ENCODE peak calls at places on chromosome 18, in nine cellular contexts. U is Kasumi-1, J is HL-60, O is endodermal cell, Q is mesendoderm, I is anterior cingulate cortex, H is kidney, L is type B pancreatic cell, A is left cardiac atrium. R is an unnamed sample.

GRCh38 chr18:1173593-1173992 is 268.9 kb downstream of the ADCYAP1 start:
- DNase-seq in U (no peak), J (no peak), O (no peak), Q (no peak), I (no peak), H (no peak), L (no peak), A (no peak), R (no peak)

GRCh38 chr18:28805491-28805890 is 628.6 kb upstream of the CDH2 start:
- DNase-seq in U (no peak), J (no peak), O (no peak), Q (no peak), I (no peak), H (no peak), L (no peak), A (no peak), R (no peak)

GRCh38 chr18:42131044-42131939 is 176.3 kb downstream of the PIK3C3 start:
- DNase-seq in U (no peak), J (no peak), O (no peak), Q (no peak), I (no peak), H (peak; percentile 22), L (no peak), A (no peak), R (no peak)

GRCh38 chr18:48445540-48445939 is 36.4 kb upstream of the ZBTB7C start:
- DNase-seq in U (peak; percentile 91), J (peak; percentile 80), O (peak; percentile 96), Q (peak; percentile 89), I (peak; percentile 18), H (no peak), L (no peak), A (peak; percentile 74), R (peak; percentile 70)

GRCh38 chr18:78716581-78716980 is 263.0 kb upstream of the SALL3 start:
- DNase-seq in U (no peak), J (no peak), O (no peak), Q (no peak), I (no peak), H (no peak), L (no peak), A (no peak), R (no peak)

GRCh38 chr18:50663626-50664441 is 103.9 kb downstream of the MAPK4 start:
- DNase-seq in U (no peak), J (no peak), O (peak; percentile 13), Q (no peak), I (no peak), H (no peak), L (no peak), A (no peak), R (no peak)

GRCh38 chr18:45449761-45450227 is 165.5 kb upstream of the SLC14A2 start:
- DNase-seq in U (no peak), J (no peak), O (no peak), Q (no peak), I (peak; percentile 24), H (peak; percentile 94), L (no peak), A (peak; percentile 69), R (peak; percentile 26)

GRCh38 chr18:79797518-79798345 is at the start of gene KCNG2:
- DNase-seq in U (no peak), J (no peak), O (peak; percentile 83), Q (peak; percentile 49), I (no peak), H (peak; percentile 68), L (peak; percentile 69), A (no peak), R (peak; percentile 75)

GRCh38 chr18:24208270-24209035 is 69.6 kb downstream of the CABYR start:
- DNase-seq in U (no peak), J (no peak), O (no peak), Q (peak; percentile 37), I (no peak), H (no peak), L (no peak), A (no peak), R (no peak)

GRCh38 chr18:10271481-10271880 is 183.0 kb upstream of the APCDD1 start:
- DNase-seq in U (no peak), J (no peak), O (no peak), Q (no peak), I (no peak), H (no peak), L (no peak), A (no peak), R (peak; percentile 33)

GRCh38 chr18:63297678-63298392 is 21.7 kb downstream of the BCL2 start:
- DNase-seq in U (no peak), J (no peak), O (no peak), Q (peak; percentile 37), I (peak; percentile 50), H (no peak), L (no peak), A (no peak), R (no peak)

GRCh38 chr18:77560334-77560970 is 310.8 kb downstream of the GALR1 start:
- DNase-seq in U (no peak), J (no peak), O (no peak), Q (no peak), I (no peak), H (no peak), L (no peak), A (no peak), R (no peak)

GRCh38 chr18:3720818-3721545 is 271.0 kb downstream of the TGIF1 start:
- DNase-seq in U (no peak), J (no peak), O (no peak), Q (no peak), I (no peak), H (no peak), L (no peak), A (no peak), R (no peak)

GRCh38 chr18:58611471-58612131 is 17.3 kb downstream of the ALPK2 start:
- DNase-seq in U (no peak), J (no peak), O (peak; percentile 91), Q (peak; percentile 97), I (no peak), H (no peak), L (no peak), A (no peak), R (no peak)

GRCh38 chr18:74456017-74456408 is 1.1 kb downstream of the DIPK1C start:
- DNase-seq in U (no peak), J (no peak), O (no peak), Q (no peak), I (no peak), H (no peak), L (no peak), A (no peak), R (no peak)

GRCh38 chr18:48360376-48361021 is 48.7 kb downstream of the ZBTB7C start:
- DNase-seq in U (no peak), J (no peak), O (peak; percentile 34), Q (no peak), I (no peak), H (no peak), L (peak; percentile 53), A (no peak), R (no peak)

GRCh38 chr18:12159446-12159845 is 65.8 kb downstream of the ANKRD62 start:
- DNase-seq in U (no peak), J (no peak), O (no peak), Q (no peak), I (no peak), H (no peak), L (no peak), A (no peak), R (no peak)

GRCh38 chr18:12639990-12640880 is 17.7 kb downstream of the SPIRE1 start:
- DNase-seq in U (no peak), J (no peak), O (no peak), Q (peak; percentile 43), I (no peak), H (no peak), L (no peak), A (peak; percentile 30), R (peak; percentile 50)

GRCh38 chr18:12317664-12318333 is 9.8 kb downstream of the TUBB6 start:
- DNase-seq in U (peak; percentile 67), J (no peak), O (peak; percentile 33), Q (no peak), I (no peak), H (no peak), L (no peak), A (no peak), R (peak; percentile 66)

GRCh38 chr18:75115514-75115913 is 93.4 kb downstream of the PTGR3 start:
- DNase-seq in U (no peak), J (no peak), O (no peak), Q (no peak), I (no peak), H (no peak), L (no peak), A (no peak), R (no peak)

GRCh38 chr18:76672627-76673026 is 149.7 kb upstream of the ZNF236 start:
- DNase-seq in U (no peak), J (no peak), O (peak; percentile 15), Q (no peak), I (no peak), H (no peak), L (no peak), A (no peak), R (peak; percentile 22)

GRCh38 chr18:57666818-57667497 is 45.3 kb upstream of the NARS1 start:
- DNase-seq in U (peak; percentile 89), J (peak; percentile 100), O (no peak), Q (no peak), I (no peak), H (no peak), L (no peak), A (no peak), R (peak; percentile 28)

GRCh38 chr18:45687617-45688016 is 36.4 kb upstream of the SLC14A1 start:
- DNase-seq in U (peak; percentile 28), J (no peak), O (no peak), Q (no peak), I (no peak), H (no peak), L (peak; percentile 59), A (no peak), R (no peak)

GRCh38 chr18:46333371-46334199 is 229.4 kb downstream of the HAUS1 start:
- DNase-seq in U (peak; percentile 53), J (peak; percentile 91), O (peak; percentile 70), Q (peak; percentile 45), I (peak; percentile 62), H (no peak), L (peak; percentile 80), A (peak; percentile 31), R (peak; percentile 33)

GRCh38 chr18:77250926-77251729 is 1.5 kb downstream of the GALR1 start:
- DNase-seq in U (no peak), J (no peak), O (peak; percentile 82), Q (peak; percentile 40), I (no peak), H (peak; percentile 65), L (no peak), A (no peak), R (peak; percentile 15)

GRCh38 chr18:76985156-76985950 is 147.2 kb downstream of the MBP start:
- DNase-seq in U (no peak), J (no peak), O (peak; percentile 35), Q (no peak), I (no peak), H (no peak), L (peak; percentile 62), A (no peak), R (no peak)

GRCh38 chr18:80178935-80179818 is 68.1 kb downstream of the PARD6G start:
- DNase-seq in U (no peak), J (no peak), O (no peak), Q (no peak), I (no peak), H (peak; percentile 60), L (no peak), A (no peak), R (no peak)

GRCh38 chr18:2654105-2654827 is 1.3 kb upstream of the SMCHD1 start:
- DNase-seq in U (no peak), J (no peak), O (no peak), Q (peak; percentile 19), I (no peak), H (no peak), L (no peak), A (no peak), R (no peak)

GRCh38 chr18:23689031-23689615 is at the start of gene LAMA3:
- DNase-seq in U (peak; percentile 23), J (peak; percentile 29), O (peak; percentile 80), Q (peak; percentile 37), I (peak; percentile 22), H (peak; percentile 80), L (peak; percentile 72), A (peak; percentile 67), R (peak; percentile 67)

GRCh38 chr18:50218432-50219197 is 23.7 kb upstream of the MYO5B start:
- DNase-seq in U (peak; percentile 42), J (no peak), O (peak; percentile 80), Q (peak; percentile 70), I (no peak), H (no peak), L (no peak), A (no peak), R (no peak)

GRCh38 chr18:8849696-8850095 is 144.3 kb downstream of the MTCL1 start:
- DNase-seq in U (no peak), J (no peak), O (no peak), Q (no peak), I (no peak), H (no peak), L (no peak), A (no peak), R (peak; percentile 41)